ENCODE peak calls at places on chromosomes 13 and 19, in six cellular contexts. J is K562, F is vagina, B is esophagus muscularis mucosa, D is breast epithelium, I is suprapubic skin. C is an unnamed sample.
A peak's percentile ranks its signal among the peaks of the same experiment; 100 is the strongest.

GRCh38 chr13:110132178-110132975 is 174.6 kb downstream of the COL4A1 start:
- DNase-seq in B (peak; percentile 87), J (no peak), D (no peak), F (no peak), I (no peak), C (peak; percentile 2)

GRCh38 chr13:45811891-45812583 is 39.5 kb downstream of the SIAH3 start:
- DNase-seq in D (no peak), F (no peak), I (no peak), J (no peak), B (no peak), C (no peak)

GRCh38 chr19:53010494-53010893 is 3.2 kb upstream of the ERVV-1 start:
- DNase-seq in D (no peak), F (no peak), I (no peak), B (no peak), J (no peak), C (no peak)

GRCh38 chr13:106753241-106753640 is 185.3 kb upstream of the ARGLU1 start:
- DNase-seq in I (no peak), J (no peak), F (no peak), D (no peak), B (no peak), C (no peak)

GRCh38 chr19:55549500-55550320 is 4.4 kb upstream of the SBK3 start:
- DNase-seq in J (no peak), I (no peak), D (no peak), B (no peak), F (no peak), C (no peak)

GRCh38 chr19:46745521-46746280 is at the start of gene FKRP:
- DNase-seq in I (no peak), J (peak; percentile 33), D (no peak), B (no peak), F (no peak), C (no peak)

GRCh38 chr13:109787135-109787954 is 962 bp upstream of the IRS2 start:
- DNase-seq in B (peak; percentile 92), I (peak; percentile 77), F (no peak), D (no peak), J (peak; percentile 58), C (no peak)

GRCh38 chr13:64051278-64051677 is 2635.6 kb upstream of the PCDH20 start:
- DNase-seq in D (no peak), F (no peak), J (no peak), I (no peak), B (no peak), C (no peak)

GRCh38 chr19:6322284-6322683 is 11.1 kb downstream of the ACER1 start:
- DNase-seq in J (no peak), B (no peak), F (no peak), D (no peak), I (no peak), C (no peak)

GRCh38 chr19:50912102-50912599 is 956 bp upstream of the KLK4 start:
- DNase-seq in D (no peak), J (no peak), I (no peak), F (no peak), B (no peak), C (no peak)

GRCh38 chr19:32662186-32662585 is 12.8 kb downstream of the ANKRD27 start:
- DNase-seq in I (no peak), D (no peak), F (no peak), B (no peak), J (no peak), C (no peak)

GRCh38 chr19:45791744-45792481 is 732 bp downstream of the DMWD start:
- DNase-seq in D (no peak), F (no peak), I (no peak), B (no peak), J (no peak), C (no peak)

GRCh38 chr19:5171711-5172110 is 168.9 kb downstream of the PTPRS start:
- DNase-seq in J (no peak), I (no peak), F (no peak), B (no peak), D (no peak), C (no peak)

GRCh38 chr19:4523306-4524110 is 5.2 kb upstream of the PLIN4 start:
- DNase-seq in J (peak; percentile 79), D (no peak), B (no peak), I (no peak), F (no peak), C (no peak)

GRCh38 chr19:46716672-46717033 is 261 bp downstream of the PRKD2 start:
- DNase-seq in D (no peak), I (no peak), F (no peak), J (peak; percentile 38), B (no peak), C (no peak)

GRCh38 chr19:51389143-51389542 is 1.2 kb downstream of the C19orf84 start:
- DNase-seq in J (no peak), B (no peak), D (no peak), I (no peak), F (no peak), C (no peak)

GRCh38 chr13:80630685-80631121 is 289.8 kb upstream of the SPRY2 start:
- DNase-seq in J (no peak), F (no peak), D (no peak), I (no peak), B (no peak), C (no peak)

GRCh38 chr19:585551-586110 is 4.0 kb upstream of the HCN2 start:
- DNase-seq in I (no peak), F (no peak), B (no peak), J (peak; percentile 37), D (no peak), C (no peak)

GRCh38 chr13:50082426-50083283 is 67.4 kb downstream of the KCNRG start:
- DNase-seq in J (peak; percentile 89), B (no peak), I (no peak), D (no peak), F (no peak), C (peak; percentile 78)

GRCh38 chr13:98658131-98658530 is 81.2 kb upstream of the STK24 start:
- DNase-seq in F (no peak), I (no peak), D (no peak), J (peak; percentile 2), B (no peak), C (no peak)

GRCh38 chr19:54209058-54209747 is 8.5 kb downstream of the RPS9 start:
- DNase-seq in I (no peak), D (no peak), B (no peak), J (peak; percentile 44), F (no peak), C (no peak)

GRCh38 chr19:35206855-35207254 is 21.7 kb downstream of the FAM187B start:
- DNase-seq in D (no peak), I (no peak), J (no peak), F (peak; percentile 44), B (peak; percentile 83), C (no peak)

GRCh38 chr13:98141938-98142426 is 912 bp upstream of the FARP1 start:
- DNase-seq in D (no peak), J (no peak), I (no peak), F (no peak), B (no peak), C (peak; percentile 10)

GRCh38 chr13:82062772-82063171 is 1721.8 kb upstream of the SPRY2 start:
- DNase-seq in B (no peak), D (no peak), F (no peak), I (no peak), J (no peak), C (no peak)

GRCh38 chr13:40230833-40231266 is 435.6 kb downstream of the FOXO1 start:
- DNase-seq in J (no peak), F (no peak), D (no peak), I (no peak), B (no peak), C (no peak)

GRCh38 chr13:108494991-108495661 is 134.3 kb upstream of the MYO16 start:
- DNase-seq in J (peak; percentile 6), F (no peak), B (no peak), I (no peak), D (no peak), C (no peak)

DNA sequence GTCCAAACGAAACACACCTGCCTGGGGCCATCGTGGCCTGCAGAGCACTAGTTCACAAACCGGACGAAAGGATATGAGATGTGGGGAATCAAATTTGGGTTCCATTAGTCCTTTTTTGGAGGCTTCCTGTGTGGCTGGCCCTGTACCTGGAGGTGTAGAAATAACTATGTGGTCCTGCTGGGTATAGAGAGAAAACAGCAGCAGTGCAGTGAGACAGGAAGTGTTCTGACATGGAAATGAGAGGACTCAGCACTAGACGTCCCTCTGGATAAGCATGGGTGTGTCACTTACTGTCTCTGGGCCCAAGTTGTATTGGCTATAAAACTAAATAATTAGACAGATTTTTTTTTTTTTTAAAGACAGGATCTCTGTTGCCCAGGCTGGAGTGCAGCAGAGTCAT is 12.3 kb downstream of the KDELR1 start:
- DNase-seq in F (no peak), B (no peak), I (no peak), D (no peak), J (no peak), C (peak; percentile 19)
- TF ChIP-seq POLR2AphosphoS5 in F (no peak), B (no peak), I (no peak), D (no peak), J (no peak), C (peak; percentile 55)

GRCh38 chr13:28396053-28396452 is 98.9 kb downstream of the FLT1 start:
- DNase-seq in B (no peak), I (no peak), J (no peak), F (no peak), D (no peak), C (no peak)

GRCh38 chr13:28406728-28407266 is 88.1 kb downstream of the FLT1 start:
- DNase-seq in D (no peak), I (no peak), B (no peak), J (no peak), F (no peak), C (no peak)

GRCh38 chr13:28402057-28402381 is 92.9 kb downstream of the FLT1 start:
- DNase-seq in I (no peak), F (no peak), J (no peak), B (no peak), D (no peak), C (no peak)

DNA sequence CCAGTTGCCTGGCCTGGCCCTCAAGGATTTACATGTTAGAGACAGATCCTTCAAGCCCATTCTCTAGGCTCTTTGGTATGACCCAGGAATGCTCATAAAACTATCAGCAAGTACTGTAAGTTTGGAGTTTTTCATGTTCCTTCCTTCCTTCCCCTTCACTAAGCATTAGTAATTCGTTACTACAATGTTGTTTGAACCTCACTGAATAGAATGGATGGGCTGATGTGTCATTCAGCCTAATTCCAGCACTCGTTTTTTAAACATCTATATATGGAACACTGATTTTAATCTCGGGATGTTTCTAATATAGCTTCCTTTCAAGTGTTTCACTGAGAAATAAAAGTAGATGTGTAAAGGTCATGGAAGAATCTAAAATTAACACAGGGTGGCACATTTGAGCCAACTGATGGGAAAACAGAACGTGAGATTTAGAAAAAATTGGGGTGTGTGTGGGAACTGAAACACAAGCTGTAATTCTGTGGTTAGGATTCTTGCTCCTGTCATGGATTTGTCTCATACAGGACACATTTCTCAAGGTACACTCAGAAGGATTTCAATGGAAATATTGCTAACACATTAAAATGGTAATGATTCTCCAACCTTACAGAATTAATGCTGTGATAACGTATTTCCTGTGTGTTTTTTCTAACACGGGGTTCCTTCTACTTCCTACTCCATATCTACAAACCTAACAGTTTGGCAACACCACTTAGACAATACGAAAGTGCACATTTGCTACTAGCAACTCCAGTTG is 93.4 kb downstream of the FLT1 start:
- DNase-seq in I (no peak), D (no peak), F (no peak), J (peak; percentile 23), B (no peak), C (no peak)
- H3K27ac ChIP-seq in I (no peak overlapping the region), D (no peak overlapping the region), F (no peak overlapping the region), J (no peak overlapping the region), B (no peak overlapping the region), C (no peak overlapping the region)

GRCh38 chr19:41646589-41647204 is 19.8 kb upstream of the CEACAM4 start:
- DNase-seq in I (no peak), D (no peak), F (no peak), B (no peak), J (peak; percentile 37), C (no peak)
- TF ChIP-seq CTCF in I (peak; percentile 26), D (no peak), F (no peak), B (peak; percentile 22), J (peak; percentile 70), C (no peak)

GRCh38 chr13:48857576-48857975 is 118.1 kb upstream of the FNDC3A start:
- DNase-seq in I (no peak), J (no peak), B (peak; percentile 19), D (no peak), F (no peak), C (no peak)
- TF ChIP-seq POLR2AphosphoS5 in I (no peak), J (no peak), B (no peak), D (no peak), F (no peak), C (no peak)

C was measured in prostate gland.